ENCODE peak calls at places on chromosomes 2 and 18, in six cellular contexts. X, Z, V, J, R and E are unnamed samples.
A peak's percentile ranks its signal among the peaks of the same experiment; 100 is the strongest.

GRCh38 chr18:63844254-63844653 is 43.3 kb upstream of the SERPINB2 start:
- DNase-seq in R (no peak), Z (no peak), J (no peak), X (no peak), V (no peak), E (no peak)

GRCh38 chr2:3279236-3279960 is 98.2 kb downstream of the EIPR1 start:
- DNase-seq in Z (no peak), V (no peak), X (no peak), J (no peak), R (no peak), E (no peak)

GRCh38 chr2:54983345-54984235 is 66.7 kb downstream of the RTN4 start:
- DNase-seq in X (no peak), R (no peak), J (no peak), Z (no peak), V (no peak), E (no peak)

GRCh38 chr2:237980087-237980486 is 13.3 kb downstream of the UBE2F start:
- DNase-seq in Z (no peak), V (no peak), X (no peak), R (no peak), J (no peak), E (no peak)

GRCh38 chr2:59585657-59586056 is 967.8 kb downstream of the BCL11A start:
- DNase-seq in V (no peak), X (no peak), Z (no peak), R (no peak), J (no peak), E (no peak)

GRCh38 chr2:226993171-226993570 is 157.3 kb downstream of the RHBDD1 start:
- DNase-seq in R (no peak), Z (no peak), J (no peak), X (no peak), V (no peak), E (no peak)

GRCh38 chr18:51184092-51184458 is 13.4 kb downstream of the MEX3C start:
- DNase-seq in J (no peak), V (no peak), X (no peak), R (no peak), Z (no peak), E (no peak)

GRCh38 chr2:149346272-149346671 is 15.9 kb downstream of the LYPD6 start:
- DNase-seq in X (no peak), V (no peak), R (no peak), Z (no peak), J (no peak), E (no peak)

GRCh38 chr2:12684471-12684936 is 32.2 kb upstream of the TRIB2 start:
- DNase-seq in R (no peak), X (no peak), J (no peak), V (no peak), Z (no peak), E (no peak)

GRCh38 chr2:25881759-25882158 is 3.5 kb upstream of the ASXL2 start:
- DNase-seq in J (no peak), R (no peak), X (no peak), V (no peak), Z (no peak), E (no peak)

GRCh38 chr2:118431188-118431562 is 342.9 kb downstream of the INSIG2 start:
- DNase-seq in J (no peak), R (no peak), X (no peak), Z (no peak), V (no peak), E (no peak)

GRCh38 chr2:145652992-145653545 is 1133.2 kb upstream of the ZEB2 start:
- DNase-seq in V (no peak), J (no peak), X (peak; percentile 74), Z (no peak), R (peak; percentile 64), E (no peak)

GRCh38 chr2:7672027-7672684 is 754.9 kb downstream of the RNF144A start:
- DNase-seq in V (peak; percentile 68), X (no peak), J (peak; percentile 53), Z (peak; percentile 82), R (peak; percentile 5), E (peak; percentile 27)

GRCh38 chr2:66495788-66496640 is 61.1 kb downstream of the MEIS1 start:
- DNase-seq in Z (no peak), V (no peak), X (peak; percentile 47), J (no peak), R (no peak), E (no peak)

GRCh38 chr2:147430408-147430807 is 414.4 kb upstream of the ACVR2A start:
- DNase-seq in V (no peak), X (no peak), J (no peak), R (no peak), Z (no peak), E (no peak)

GRCh38 chr2:107669335-107669734 is 157.4 kb upstream of the RGPD4 start:
- DNase-seq in R (no peak), X (no peak), Z (no peak), J (no peak), V (no peak), E (no peak)

GRCh38 chr2:215773728-215774127 is 239.6 kb downstream of the MREG start:
- DNase-seq in R (peak; percentile 18), V (no peak), Z (no peak), X (peak; percentile 95), J (no peak), E (no peak)

GRCh38 chr18:37575646-37576045 is 10.0 kb upstream of the CELF4 start:
- DNase-seq in V (no peak), R (no peak), Z (no peak), X (no peak), J (no peak), E (no peak)

GRCh38 chr2:29238497-29238896 is 123.3 kb downstream of the CLIP4 start:
- DNase-seq in Z (no peak), V (no peak), J (no peak), X (no peak), R (no peak), E (no peak)

GRCh38 chr2:239892480-239893235 is 132.5 kb downstream of the NDUFA10 start:
- DNase-seq in R (no peak), X (no peak), Z (no peak), V (no peak), J (no peak), E (no peak)

GRCh38 chr2:43480874-43481273 is 115.0 kb downstream of the THADA start:
- DNase-seq in J (no peak), X (no peak), V (no peak), Z (no peak), R (no peak), E (no peak)

GRCh38 chr18:23662309-23663263 is at the start of gene ANKRD29:
- DNase-seq in V (peak; percentile 23), Z (peak; percentile 64), R (peak; percentile 30), J (peak; percentile 20), X (no peak), E (no peak)

GRCh38 chr2:167192833-167193232 is 304.6 kb downstream of the XIRP2 start:
- DNase-seq in V (no peak), J (no peak), X (no peak), R (no peak), Z (no peak), E (no peak)

GRCh38 chr2:175633227-175633626 is 368.8 kb downstream of the LNPK start:
- DNase-seq in X (no peak), R (no peak), V (no peak), J (no peak), Z (no peak), E (no peak)

GRCh38 chr2:178775975-178776374 is 31.2 kb downstream of the TTN start:
- DNase-seq in J (no peak), Z (no peak), R (no peak), X (no peak), V (no peak), E (no peak)

GRCh38 chr18:70243545-70243944 is 38.1 kb upstream of the RTTN start:
- DNase-seq in X (no peak), V (no peak), J (no peak), R (no peak), Z (no peak), E (no peak)

GRCh38 chr18:45054595-45054994 is 373.9 kb downstream of the SETBP1 start:
- DNase-seq in Z (no peak), J (no peak), R (no peak), V (no peak), X (no peak), E (no peak)

GRCh38 chr18:10377956-10378355 is 76.5 kb upstream of the APCDD1 start:
- DNase-seq in R (no peak), X (peak; percentile 41), J (no peak), Z (no peak), V (no peak), E (no peak)

GRCh38 chr18:9233771-9234440 is 97.3 kb downstream of the ANKRD12 start:
- DNase-seq in V (no peak), R (no peak), X (no peak), Z (no peak), J (no peak), E (no peak)

GRCh38 chr2:156437272-156437671 is 1.1 kb downstream of the GPD2 start:
- DNase-seq in X (no peak), V (no peak), Z (no peak), J (no peak), R (peak; percentile 54), E (no peak)

GRCh38 chr2:71637736-71638135 is 184.4 kb downstream of the DYSF start:
- DNase-seq in X (no peak), Z (no peak), V (no peak), J (no peak), R (no peak), E (no peak)

GRCh38 chr18:6409933-6410332 is 4.8 kb downstream of the L3MBTL4 start:
- DNase-seq in V (no peak), R (no peak), Z (no peak), J (no peak), X (no peak), E (no peak)

GRCh38 chr2:229118947-229119346 is 152.1 kb downstream of the PID1 start:
- DNase-seq in Z (no peak), J (no peak), R (no peak), V (no peak), X (no peak), E (no peak)

GRCh38 chr2:144441711-144442141 is 78.2 kb downstream of the ZEB2 start:
- DNase-seq in R (no peak), Z (no peak), V (no peak), X (no peak), J (no peak), E (no peak)

GRCh38 chr18:9615280-9615797 is 980 bp upstream of the PPP4R1 start:
- DNase-seq in X (no peak), V (no peak), Z (no peak), J (no peak), R (no peak), E (no peak)

GRCh38 chr18:13538630-13539029 is 187.7 kb downstream of the FAM210A start:
- DNase-seq in V (no peak), R (no peak), Z (no peak), X (no peak), J (no peak), E (no peak)

GRCh38 chr2:41963661-41964525 is 83.9 kb upstream of the PKDCC start:
- DNase-seq in V (peak; percentile 31), Z (no peak), R (no peak), J (no peak), X (no peak), E (no peak)